ENCODE peak calls at places on chromosome 19, in five cellular contexts. C is spleen, B is HCT116, A is breast epithelium, U is upper lobe of left lung. K is an unnamed sample.

GRCh38 chr19:7793493-7793892 is 30.4 kb downstream of the CLEC4M start:
- DNase-seq in B (no peak), C (no peak), U (no peak), A (no peak), K (no peak)

GRCh38 chr19:1904385-1905070 is 671 bp upstream of the ADAT3 start:
- DNase-seq in C (no peak), A (peak), B (no peak), U (no peak), K (peak)

GRCh38 chr19:44752816-44753618 is 4.5 kb downstream of the BCL3 start:
- DNase-seq in B (no peak), A (peak), U (peak), C (peak), K (peak)

GRCh38 chr19:44660081-44660480 is 11.2 kb upstream of the CEACAM19 start:
- DNase-seq in U (no peak), C (no peak), B (no peak), A (no peak), K (no peak)

GRCh38 chr19:30754162-30754561 is 382.0 kb downstream of the ZNF536 start:
- DNase-seq in B (no peak), C (no peak), U (no peak), A (no peak), K (no peak)

GRCh38 chr19:28948531-28948930 is 264.4 kb downstream of the UQCRFS1 start:
- DNase-seq in U (no peak), B (no peak), C (no peak), A (no peak), K (no peak)

GRCh38 chr19:41871573-41872383 is 5.3 kb upstream of the CD79A start:
- DNase-seq in A (no peak), U (no peak), B (no peak), C (peak), K (peak)

GRCh38 chr19:48780684-48781391 is 25.5 kb downstream of the FGF21 start:
- DNase-seq in A (no peak), C (no peak), B (no peak), U (no peak), K (no peak)

GRCh38 chr19:30165228-30165813 is 206.9 kb upstream of the ZNF536 start:
- DNase-seq in U (no peak), A (no peak), B (no peak), C (no peak), K (no peak)

GRCh38 chr19:44993926-44994537 is 7.2 kb upstream of the RELB start:
- DNase-seq in B (no peak), C (no peak), A (no peak), U (no peak), K (no peak)

GRCh38 chr19:47002106-47002766 is 17.4 kb upstream of the NPAS1 start:
- DNase-seq in A (no peak), U (no peak), C (no peak), B (no peak), K (no peak)

GRCh38 chr19:5588906-5589676 is 21.3 kb upstream of the TINCR start:
- DNase-seq in U (peak), C (peak), A (no peak), B (no peak), K (no peak)

GRCh38 chr19:3213159-3213558 is 11.3 kb upstream of the CELF5 start:
- DNase-seq in C (no peak), A (no peak), U (no peak), B (no peak), K (no peak)

GRCh38 chr19:45152504-45153338 is 8.1 kb downstream of the NKPD1 start:
- DNase-seq in U (peak), B (no peak), A (peak), C (peak), K (peak)

GRCh38 chr19:43782689-43783231 is 2.0 kb upstream of the KCNN4 start:
- DNase-seq in A (peak), U (peak), B (no peak), C (peak), K (peak)

GRCh38 chr19:4609878-4610511 is 29.3 kb upstream of the TNFAIP8L1 start:
- DNase-seq in C (peak), A (no peak), U (peak), B (no peak), K (no peak)

GRCh38 chr19:23554548-23554947 is 132.5 kb downstream of the ZNF675 start:
- DNase-seq in U (no peak), A (no peak), C (no peak), B (no peak), K (no peak)

GRCh38 chr19:18415177-18415867 is 3.9 kb upstream of the SSBP4 start:
- DNase-seq in A (peak), U (peak), C (peak), B (no peak), K (no peak)
- TF ChIP-seq POLR2A in A (no peak), U (no peak), C (peak), B (peak), K (no peak)

GRCh38 chr19:35080613-35081170 is 34.9 kb upstream of the FXYD3 start:
- DNase-seq in B (no peak), C (no peak), A (no peak), U (peak), K (no peak)

GRCh38 chr19:35083678-35084077 is 31.9 kb upstream of the FXYD3 start:
- DNase-seq in C (no peak), A (no peak), U (peak), B (no peak), K (no peak)

GRCh38 chr19:35078807-35079206 is 36.8 kb upstream of the FXYD3 start:
- DNase-seq in B (no peak), A (no peak), U (no peak), C (no peak), K (no peak)

GRCh38 chr19:35079826-35080225 is 35.8 kb upstream of the FXYD3 start:
- DNase-seq in U (peak), A (no peak), C (no peak), B (no peak), K (no peak)

DNA sequence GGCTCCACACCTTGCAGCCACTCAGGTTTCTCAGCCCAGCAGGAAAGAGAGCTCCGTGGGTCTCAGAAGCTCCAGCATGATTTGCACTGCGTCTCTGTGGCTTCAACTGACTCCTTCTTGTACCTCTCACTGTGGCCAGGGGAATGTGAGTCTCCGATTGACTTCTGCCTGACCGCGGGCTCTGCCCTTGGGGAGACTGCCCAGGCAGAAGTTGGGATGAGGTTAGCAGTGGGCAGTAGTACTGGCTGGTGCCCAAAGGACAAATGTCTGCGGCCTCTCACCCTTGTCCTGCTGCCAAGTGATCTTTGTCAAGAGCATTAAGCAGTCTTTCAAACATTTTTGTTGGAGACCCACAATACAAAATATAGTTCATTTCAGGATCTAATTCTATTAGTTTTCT is 34.4 kb upstream of the FXYD3 start:
- DNase-seq in B (no peak), C (no peak), U (no peak), A (no peak), K (no peak)
- TF ChIP-seq POLR2AphosphoS5 in B (no peak), C (no peak), U (no peak), A (no peak), K (no peak)

GRCh38 chr19:55069859-55070225 is 5.8 kb upstream of the EPS8L1 start:
- DNase-seq in B (no peak), A (no peak), C (no peak), U (no peak), K (no peak)

GRCh38 chr19:55067869-55068268 is 4.9 kb upstream of the RDH13 start:
- DNase-seq in C (no peak), B (no peak), A (no peak), U (no peak), K (no peak)

GRCh38 chr19:55070755-55071502 is 4.7 kb upstream of the EPS8L1 start:
- DNase-seq in C (no peak), A (peak), B (peak), U (no peak), K (no peak)

GRCh38 chr19:55068803-55069136 is 5.8 kb upstream of the RDH13 start:
- DNase-seq in A (no peak), C (no peak), U (no peak), B (no peak), K (no peak)

DNA sequence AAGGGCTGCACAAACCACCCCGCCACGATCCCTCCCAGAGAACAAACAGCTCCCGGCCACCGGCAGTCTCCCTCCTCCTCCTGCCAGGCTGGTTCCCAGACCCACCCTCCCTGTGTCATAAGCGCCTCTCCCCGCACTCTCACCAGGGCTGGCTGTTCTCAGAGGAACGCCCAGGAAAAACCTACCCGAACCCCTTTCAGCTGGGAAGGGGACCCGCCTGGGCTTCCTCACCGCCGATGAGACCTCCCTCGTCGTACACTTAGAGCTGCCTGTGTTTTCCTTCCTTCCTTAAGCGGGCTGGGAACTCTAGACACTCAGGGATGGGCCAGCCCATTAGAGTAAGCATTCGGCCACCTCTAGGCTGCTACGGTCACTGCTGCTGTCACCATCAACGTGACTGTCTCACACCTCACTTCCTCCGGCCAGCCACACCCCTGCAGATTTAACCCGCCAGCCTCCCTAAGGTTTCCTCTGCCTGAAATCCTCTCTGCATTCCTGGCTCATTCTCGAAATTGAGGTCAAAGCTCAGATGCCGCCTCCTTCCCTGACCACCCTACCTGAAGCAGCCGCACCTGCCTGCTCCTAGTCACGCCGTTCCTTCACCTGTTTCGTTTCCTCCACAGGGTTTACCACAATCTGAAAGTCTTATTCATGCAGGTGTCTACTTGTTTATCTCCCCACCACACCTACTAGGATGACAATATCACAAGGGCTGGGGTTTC is 6.3 kb upstream of the RDH13 start:
- DNase-seq in U (no peak), A (peak), C (no peak), B (no peak), K (no peak)
- TF ChIP-seq POLR2A in U (no peak), A (peak), C (no peak), B (no peak), K (no peak)

GRCh38 chr19:10137751-10138682 is 18.3 kb upstream of the EIF3G start:
- DNase-seq in U (peak), A (no peak), B (no peak), C (no peak), K (no peak)
- TF ChIP-seq POLR2AphosphoS5 in U (no peak), A (no peak), B (no peak), C (no peak), K (no peak)

GRCh38 chr19:34995551-34995950 is 4.6 kb upstream of the GRAMD1A start:
- DNase-seq in B (no peak), A (no peak), U (no peak), C (peak), K (no peak)
- TF ChIP-seq POLR2A in B (no peak), A (no peak), U (no peak), C (no peak), K (no peak)

GRCh38 chr19:16068696-16069259 is 7.5 kb upstream of the TPM4 start:
- DNase-seq in U (no peak), B (no peak), A (no peak), C (no peak), K (no peak)
- TF ChIP-seq POLR2AphosphoS5 in U (no peak), B (no peak), A (peak), C (no peak), K (no peak)

DNA sequence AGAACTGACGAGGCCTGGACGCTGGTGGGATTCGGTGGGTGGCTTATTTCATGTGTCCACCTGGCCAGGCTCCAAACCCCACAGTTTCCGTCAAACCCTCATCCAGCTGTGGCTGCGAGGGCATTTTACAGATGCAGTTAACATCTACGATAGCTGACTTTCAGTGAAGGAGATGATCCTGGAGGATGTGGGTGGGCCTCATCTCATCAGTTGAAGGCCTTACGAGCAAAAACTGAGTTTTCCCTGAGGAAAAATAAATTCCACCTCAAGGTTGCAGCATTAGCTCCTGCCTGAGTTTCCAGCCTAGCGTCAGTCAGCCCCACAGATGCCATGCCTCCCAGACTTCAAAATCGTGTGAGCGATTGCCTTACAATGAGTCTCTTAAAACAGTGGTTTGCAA is 111.1 kb upstream of the PEG3 start:
- DNase-seq in C (no peak), U (no peak), A (no peak), B (no peak), K (no peak)
- TF ChIP-seq POLR2A in C (no peak), U (no peak), A (no peak), B (no peak), K (no peak)

GRCh38 chr19:16573925-16574324 is 1.7 kb upstream of the SLC35E1 start:
- DNase-seq in U (no peak), B (no peak), C (no peak), A (no peak), K (no peak)
- TF ChIP-seq POLR2AphosphoS5 in U (no peak), B (no peak), C (no peak), A (no peak), K (no peak)

DNA sequence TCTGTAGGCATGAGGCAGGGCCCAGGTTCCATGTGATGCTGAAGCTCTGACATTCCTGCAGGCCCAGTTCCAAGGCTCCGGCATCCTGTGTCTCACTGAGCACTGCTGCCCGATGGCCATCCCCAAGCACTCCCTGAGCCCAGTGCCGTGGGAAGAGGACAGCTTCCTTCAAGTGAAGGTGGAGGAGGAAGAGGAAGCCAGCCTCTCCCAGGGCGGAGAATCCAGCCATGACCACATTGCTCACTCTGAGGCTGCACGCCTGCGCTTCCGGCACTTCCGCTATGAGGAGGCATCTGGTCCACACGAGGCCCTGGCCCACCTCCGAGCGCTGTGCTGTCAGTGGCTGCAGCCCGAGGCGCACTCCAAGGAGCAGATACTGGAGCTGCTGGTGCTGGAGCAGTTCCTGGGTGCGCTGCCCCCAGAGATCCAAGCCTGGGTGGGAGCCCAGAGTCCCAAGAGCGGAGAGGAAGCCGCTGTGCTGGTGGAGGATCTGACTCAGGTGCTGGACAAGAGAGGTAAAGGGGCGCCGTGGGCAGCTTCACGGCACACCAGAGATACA is 8.0 kb downstream of the ZSCAN22 start:
- DNase-seq in C (no peak), B (no peak), A (no peak), U (peak), K (no peak)
- TF ChIP-seq POLR2A in C (no peak), B (no peak), A (no peak), U (no peak), K (no peak)

DNA sequence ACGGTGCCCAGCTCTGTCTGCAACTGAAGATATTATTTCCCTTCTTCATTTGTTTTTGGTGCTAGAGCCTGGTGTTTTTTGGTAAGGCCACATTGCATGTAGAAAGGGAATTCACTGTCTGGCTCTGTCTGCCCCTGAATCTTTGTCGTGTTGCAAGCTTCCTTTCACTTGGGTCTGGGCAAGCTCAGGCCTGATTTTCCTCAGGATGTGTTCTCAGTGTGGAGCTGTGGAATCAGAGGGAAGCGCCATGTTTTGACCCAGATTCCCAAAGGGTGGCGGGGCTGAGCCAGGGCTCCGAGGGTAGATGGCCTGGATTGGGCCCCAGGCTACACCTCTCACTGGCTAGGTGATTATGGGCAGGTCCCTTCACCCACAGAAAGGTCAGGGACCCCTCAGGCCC is 8.6 kb downstream of the PRKCSH start:
- DNase-seq in B (no peak), A (peak), C (no peak), U (no peak), K (no peak)
- TF ChIP-seq POLR2AphosphoS5 in B (no peak), A (no peak), C (no peak), U (no peak), K (no peak)